ENCODE peak calls at places on chromosomes 1 and 21, in six cellular contexts. B, D, A, L, Y and U are unnamed samples.

GRCh38 chr1:63966016-63966415 is 192.2 kb downstream of the ROR1 start:
- DNase-seq in A (no peak), L (no peak), D (no peak), B (no peak), Y (no peak), U (no peak)

GRCh38 chr1:202643397-202644218 is 66.6 kb downstream of the SYT2 start:
- DNase-seq in A (no peak), B (no peak), Y (no peak), L (no peak), D (no peak), U (peak)

GRCh38 chr1:24688621-24689195 is 45.6 kb downstream of the SRRM1 start:
- DNase-seq in Y (peak), A (peak), D (peak), L (peak), B (peak), U (peak)

GRCh38 chr1:65924471-65924870 is 131.8 kb downstream of the PDE4B start:
- DNase-seq in B (no peak), L (no peak), A (no peak), Y (peak), D (no peak), U (no peak)

GRCh38 chr21:17798796-17799195 is 20.4 kb downstream of the C21orf91 start:
- DNase-seq in B (no peak), D (no peak), Y (no peak), L (no peak), A (no peak), U (no peak)

GRCh38 chr1:110339427-110340206 is 440 bp downstream of the RBM15 start:
- DNase-seq in A (no peak), Y (peak), D (peak), B (peak), L (no peak), U (peak)

GRCh38 chr1:209651148-209651547 is 1.1 kb downstream of the LAMB3 start:
- DNase-seq in D (peak), B (no peak), L (no peak), Y (peak), A (no peak), U (peak)

GRCh38 chr1:204589409-204590038 is 73.3 kb downstream of the MDM4 start:
- DNase-seq in D (no peak), Y (no peak), A (no peak), L (no peak), B (no peak), U (no peak)

GRCh38 chr1:218775476-218776170 is 398.1 kb upstream of the LYPLAL1 start:
- DNase-seq in Y (no peak), A (no peak), B (no peak), L (no peak), D (no peak), U (no peak)